ENCODE peak calls at places on chromosomes 1 and 21, in four cellular contexts. One of them, this sample, is unnamed. For H3K4me1, the result is how much of the 10 kb centered on the place peaks cover.

GRCh38 chr21:15978158-15978805 is 248.5 kb downstream of the USP25 start:
- DNase-seq in psoas muscle: no peak
- DNase-seq in endodermal cell: no peak
- DNase-seq in kidney: no peak
- DNase-seq in this sample: no peak

GRCh38 chr1:30765610-30766434 is 8.2 kb upstream of the LAPTM5 start:
- DNase-seq in psoas muscle: no peak
- DNase-seq in endodermal cell: no peak
- DNase-seq in kidney: no peak
- DNase-seq in this sample: no peak

GRCh38 chr1:205535096-205535495 is 30.6 kb downstream of the CDK18 start:
- DNase-seq in psoas muscle: peak
- DNase-seq in endodermal cell: peak
- DNase-seq in kidney: peak
- DNase-seq in this sample: peak

GRCh38 chr1:38029725-38030511 is 16.7 kb downstream of the POU3F1 start:
- DNase-seq in psoas muscle: peak
- DNase-seq in endodermal cell: peak
- DNase-seq in kidney: no peak
- DNase-seq in this sample: no peak

GRCh38 chr1:221451741-221452140 is 290.1 kb downstream of the DUSP10 start:
- DNase-seq in psoas muscle: no peak
- DNase-seq in endodermal cell: no peak
- DNase-seq in kidney: no peak
- DNase-seq in this sample: no peak

GRCh38 chr1:8825985-8826481 is 8.6 kb upstream of the RERE start:
- DNase-seq in psoas muscle: no peak
- DNase-seq in endodermal cell: peak
- DNase-seq in kidney: peak
- DNase-seq in this sample: no peak

GRCh38 chr1:59108481-59109317 is 188.2 kb upstream of the FGGY start:
- DNase-seq in psoas muscle: no peak
- DNase-seq in endodermal cell: no peak
- DNase-seq in kidney: no peak
- DNase-seq in this sample: no peak

GRCh38 chr1:201468844-201469644 is at the start of gene PHLDA3:
- DNase-seq in psoas muscle: peak
- DNase-seq in endodermal cell: peak
- DNase-seq in kidney: peak
- DNase-seq in this sample: peak

GRCh38 chr1:200795151-200795550 is 56.5 kb downstream of the CAMSAP2 start:
- DNase-seq in psoas muscle: no peak
- DNase-seq in endodermal cell: no peak
- DNase-seq in kidney: no peak
- DNase-seq in this sample: no peak

GRCh38 chr21:20254964-20255363 is 743.2 kb upstream of the NCAM2 start:
- DNase-seq in psoas muscle: no peak
- DNase-seq in endodermal cell: no peak
- DNase-seq in kidney: no peak
- DNase-seq in this sample: no peak

GRCh38 chr1:22330092-22330762 is 121.4 kb upstream of the ZBTB40 start:
- DNase-seq in psoas muscle: no peak
- DNase-seq in endodermal cell: no peak
- DNase-seq in kidney: peak
- DNase-seq in this sample: no peak

GRCh38 chr1:186511761-186512637 is 51.1 kb upstream of the PDC start:
- DNase-seq in psoas muscle: no peak
- DNase-seq in endodermal cell: peak
- DNase-seq in kidney: peak
- DNase-seq in this sample: peak

GRCh38 chr1:51768971-51769601 is 109.4 kb downstream of the NRDC start:
- DNase-seq in psoas muscle: no peak
- DNase-seq in endodermal cell: peak
- DNase-seq in kidney: no peak
- DNase-seq in this sample: no peak

GRCh38 chr21:38910390-38911008 is 104.8 kb downstream of the ETS2 start:
- DNase-seq in psoas muscle: no peak
- DNase-seq in endodermal cell: no peak
- DNase-seq in kidney: no peak
- DNase-seq in this sample: no peak

GRCh38 chr1:5815716-5816115 is 176.5 kb downstream of the NPHP4 start:
- DNase-seq in psoas muscle: no peak
- DNase-seq in endodermal cell: no peak
- DNase-seq in kidney: no peak
- DNase-seq in this sample: no peak

GRCh38 chr1:235946570-235946981 is 79.9 kb upstream of the LYST start:
- DNase-seq in psoas muscle: no peak
- DNase-seq in endodermal cell: no peak
- DNase-seq in kidney: no peak
- DNase-seq in this sample: no peak

GRCh38 chr1:211327341-211327921 is 798 bp downstream of the TRAF5 start:
- DNase-seq in psoas muscle: no peak
- DNase-seq in endodermal cell: peak
- DNase-seq in kidney: peak
- DNase-seq in this sample: peak

GRCh38 chr21:17671733-17672132 is 59.0 kb upstream of the BTG3 start:
- DNase-seq in psoas muscle: no peak
- DNase-seq in endodermal cell: no peak
- DNase-seq in kidney: no peak
- DNase-seq in this sample: no peak

GRCh38 chr1:225746361-225747179 is 31.1 kb upstream of the SRP9 start:
- DNase-seq in psoas muscle: peak
- DNase-seq in endodermal cell: peak
- DNase-seq in kidney: peak
- DNase-seq in this sample: no peak

GRCh38 chr1:18581420-18581880 is 49.2 kb upstream of the PAX7 start:
- DNase-seq in psoas muscle: peak
- DNase-seq in endodermal cell: peak
- DNase-seq in kidney: no peak
- DNase-seq in this sample: no peak

GRCh38 chr1:184160942-184161698 is 109.6 kb downstream of the TSEN15 start:
- DNase-seq in psoas muscle: no peak
- DNase-seq in endodermal cell: no peak
- DNase-seq in kidney: no peak
- DNase-seq in this sample: no peak

GRCh38 chr1:226044514-226045132 is 17.9 kb upstream of the H3-3A start:
- DNase-seq in psoas muscle: no peak
- DNase-seq in endodermal cell: no peak
- DNase-seq in kidney: no peak
- DNase-seq in this sample: no peak

GRCh38 chr1:6614019-6614952 is 755 bp downstream of the PHF13 start:
- DNase-seq in psoas muscle: peak
- DNase-seq in endodermal cell: peak
- DNase-seq in kidney: peak
- DNase-seq in this sample: peak

GRCh38 chr21:45336870-45337269 is 49.2 kb upstream of the POFUT2 start:
- DNase-seq in psoas muscle: peak
- DNase-seq in endodermal cell: peak
- DNase-seq in kidney: peak
- DNase-seq in this sample: peak

GRCh38 chr21:45335151-45335760 is 47.6 kb upstream of the POFUT2 start:
- DNase-seq in psoas muscle: no peak
- DNase-seq in endodermal cell: no peak
- DNase-seq in kidney: peak
- DNase-seq in this sample: no peak

GRCh38 chr21:45334591-45335081 is 46.9 kb upstream of the POFUT2 start:
- DNase-seq in psoas muscle: no peak
- DNase-seq in endodermal cell: peak
- DNase-seq in kidney: peak
- DNase-seq in this sample: peak

GRCh38 chr21:45336535-45336810 is 48.8 kb upstream of the POFUT2 start:
- DNase-seq in psoas muscle: no peak
- DNase-seq in endodermal cell: no peak
- DNase-seq in kidney: peak
- DNase-seq in this sample: peak

DNA sequence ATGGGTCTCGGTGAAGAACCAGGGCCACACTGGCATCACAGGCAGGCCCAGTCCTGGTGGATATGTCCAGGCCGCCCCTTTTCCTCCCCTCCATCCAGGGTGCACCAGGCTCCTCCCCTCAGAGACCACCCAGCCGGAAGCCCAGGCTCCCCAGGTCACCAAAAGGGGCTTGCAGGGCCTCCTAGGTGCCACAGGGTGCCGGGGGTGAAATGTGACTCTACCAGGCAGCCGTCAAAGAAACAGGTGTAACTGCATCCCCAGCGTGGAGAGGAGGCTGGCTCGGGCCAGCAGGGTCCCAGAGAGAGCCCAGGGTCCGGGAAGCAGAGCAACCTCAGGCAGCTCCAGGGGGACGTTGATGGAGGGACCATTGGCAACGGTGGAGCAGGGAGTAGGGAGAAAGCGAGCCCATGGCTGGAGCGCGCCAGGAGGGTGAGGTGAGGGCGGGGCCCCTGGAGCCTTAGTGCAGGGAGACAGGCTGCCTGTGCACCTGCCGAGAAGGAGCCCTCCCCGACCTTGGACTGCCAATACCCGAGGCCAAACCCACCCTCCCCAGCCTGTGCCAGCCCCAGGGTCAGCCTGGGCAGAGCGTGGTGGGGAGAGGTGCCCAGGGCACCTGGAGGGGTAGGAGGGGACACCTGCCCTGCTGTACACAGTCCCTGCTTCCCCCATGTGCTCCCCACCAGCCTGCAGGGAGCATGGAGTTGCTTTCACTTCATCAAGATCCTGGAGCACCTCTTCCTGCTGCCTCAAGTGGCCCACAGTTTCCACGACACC is 48.3 kb upstream of the POFUT2 start:
- DNase-seq in psoas muscle: peak
- DNase-seq in endodermal cell: peak
- DNase-seq in kidney: peak
- DNase-seq in this sample: peak
- H3K4me1 ChIP-seq in psoas muscle: under half
- H3K4me1 ChIP-seq in endodermal cell: under half
- H3K4me1 ChIP-seq in kidney: under half
- H3K4me1 ChIP-seq in this sample: under half

GRCh38 chr1:162656266-162656665 is 24.0 kb downstream of the DDR2 start:
- DNase-seq in psoas muscle: no peak
- DNase-seq in endodermal cell: no peak
- DNase-seq in kidney: no peak
- DNase-seq in this sample: no peak
- H3K4me1 ChIP-seq in psoas muscle: under half
- H3K4me1 ChIP-seq in endodermal cell: under half
- H3K4me1 ChIP-seq in kidney: under half
- H3K4me1 ChIP-seq in this sample: under half

GRCh38 chr1:180167021-180167701 is 12.5 kb downstream of the QSOX1 start:
- DNase-seq in psoas muscle: no peak
- DNase-seq in endodermal cell: no peak
- DNase-seq in kidney: no peak
- DNase-seq in this sample: peak
- H3K4me1 ChIP-seq in psoas muscle: under half
- H3K4me1 ChIP-seq in endodermal cell: under half
- H3K4me1 ChIP-seq in kidney: under half
- H3K4me1 ChIP-seq in this sample: under half

GRCh38 chr1:198619375-198620140 is 19.3 kb upstream of the PTPRC start:
- DNase-seq in psoas muscle: no peak
- DNase-seq in endodermal cell: no peak
- DNase-seq in kidney: no peak
- DNase-seq in this sample: no peak

GRCh38 chr1:198622532-198623218 is 16.2 kb upstream of the PTPRC start:
- DNase-seq in psoas muscle: no peak
- DNase-seq in endodermal cell: no peak
- DNase-seq in kidney: no peak
- DNase-seq in this sample: no peak

GRCh38 chr1:198620951-198621824 is 17.7 kb upstream of the PTPRC start:
- DNase-seq in psoas muscle: no peak
- DNase-seq in endodermal cell: no peak
- DNase-seq in kidney: peak
- DNase-seq in this sample: peak

GRCh38 chr1:198623920-198624647 is 14.8 kb upstream of the PTPRC start:
- DNase-seq in psoas muscle: no peak
- DNase-seq in endodermal cell: no peak
- DNase-seq in kidney: no peak
- DNase-seq in this sample: no peak

GRCh38 chr1:198620198-198620597 is 18.6 kb upstream of the PTPRC start:
- DNase-seq in psoas muscle: no peak
- DNase-seq in endodermal cell: no peak
- DNase-seq in kidney: no peak
- DNase-seq in this sample: no peak
- H3K4me1 ChIP-seq in psoas muscle: under half
- H3K4me1 ChIP-seq in endodermal cell: under half
- H3K4me1 ChIP-seq in kidney: under half
- H3K4me1 ChIP-seq in this sample: half or more

GRCh38 chr1:150613061-150613920 is 16.1 kb downstream of the ENSA start:
- DNase-seq in psoas muscle: no peak
- DNase-seq in endodermal cell: no peak
- DNase-seq in kidney: no peak
- DNase-seq in this sample: no peak

GRCh38 chr1:150609726-150610125 is 19.7 kb downstream of the ENSA start:
- DNase-seq in psoas muscle: no peak
- DNase-seq in endodermal cell: no peak
- DNase-seq in kidney: no peak
- DNase-seq in this sample: no peak

GRCh38 chr1:150606743-150607142 is 22.7 kb downstream of the ENSA start:
- DNase-seq in psoas muscle: no peak
- DNase-seq in endodermal cell: peak
- DNase-seq in kidney: no peak
- DNase-seq in this sample: no peak

GRCh38 chr1:150612014-150612345 is 17.4 kb downstream of the ENSA start:
- DNase-seq in psoas muscle: no peak
- DNase-seq in endodermal cell: no peak
- DNase-seq in kidney: no peak
- DNase-seq in this sample: no peak

DNA sequence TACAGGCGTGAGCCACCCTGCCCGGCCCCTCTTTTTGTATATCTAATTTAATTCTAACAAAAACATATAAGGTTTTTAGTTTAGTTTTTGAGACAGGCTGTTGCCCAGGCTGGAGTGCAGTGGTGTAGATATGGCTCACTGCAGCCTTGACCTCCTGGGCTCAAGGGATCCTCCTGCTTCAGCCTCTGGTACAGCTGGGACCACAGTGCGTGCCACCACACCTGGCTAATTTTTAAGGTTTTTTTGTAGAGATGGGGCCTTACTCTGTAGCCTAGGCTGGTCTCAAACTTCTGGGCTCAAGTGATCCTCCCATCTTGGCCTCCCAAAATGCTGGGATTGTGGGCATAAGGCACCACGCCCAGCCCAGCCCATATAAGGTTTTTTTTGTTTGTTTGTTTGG is 18.8 kb downstream of the ENSA start:
- DNase-seq in psoas muscle: no peak
- DNase-seq in endodermal cell: peak
- DNase-seq in kidney: no peak
- DNase-seq in this sample: no peak
- H3K4me1 ChIP-seq in psoas muscle: under half
- H3K4me1 ChIP-seq in endodermal cell: under half
- H3K4me1 ChIP-seq in kidney: under half
- H3K4me1 ChIP-seq in this sample: half or more